ENCODE peak calls at places on chromosomes 5 and 9, in six cellular contexts. V is bronchial epithelial cell, U is WTC11, S is progenitor cell of endocrine pancreas, R is WERI-Rb-1, M is BJ. A is an unnamed sample.

GRCh38 chr5:43281840-43282658 is 31.2 kb downstream of the HMGCS1 start:
- DNase-seq in V (peak), U (no peak), S (no peak), R (no peak), M (no peak), A (peak)

GRCh38 chr5:151906246-151906645 is 18.4 kb downstream of the GLRA1 start:
- DNase-seq in V (peak), U (no peak), S (no peak), R (no peak), M (no peak), A (no peak)

GRCh38 chr5:138096363-138096762 is 12.5 kb downstream of the WNT8A start:
- DNase-seq in V (peak), U (no peak), S (no peak), R (no peak), M (no peak), A (no peak)

GRCh38 chr5:145345883-145346282 is 489.3 kb downstream of the PRELID2 start:
- DNase-seq in V (peak), U (no peak), S (no peak), R (no peak), M (no peak), A (no peak)

GRCh38 chr5:122473941-122474340 is 161.9 kb downstream of the SNCAIP start:
- DNase-seq in V (no peak), U (no peak), S (no peak), R (no peak), M (no peak), A (no peak)

GRCh38 chr5:37715361-37715760 is 124.5 kb downstream of the GDNF start:
- DNase-seq in V (no peak), U (no peak), S (no peak), R (no peak), M (no peak), A (no peak)

GRCh38 chr9:70347046-70347445 is 67.4 kb downstream of the KLF9 start:
- DNase-seq in V (no peak), U (no peak), S (no peak), R (no peak), M (no peak), A (no peak)

GRCh38 chr5:1737790-1738405 is 61.7 kb downstream of the MRPL36 start:
- DNase-seq in V (peak), U (no peak), S (peak), R (peak), M (no peak), A (peak)

GRCh38 chr5:134490255-134490924 is 35.1 kb upstream of the JADE2 start:
- DNase-seq in V (no peak), U (peak), S (no peak), R (no peak), M (no peak), A (no peak)

GRCh38 chr5:61311836-61312808 is 19.9 kb upstream of the ZSWIM6 start:
- DNase-seq in V (peak), U (no peak), S (no peak), R (no peak), M (no peak), A (peak)

GRCh38 chr9:88938181-88938580 is 53.1 kb upstream of the S1PR3 start:
- DNase-seq in V (peak), U (no peak), S (no peak), R (no peak), M (no peak), A (no peak)

GRCh38 chr5:168489059-168489458 is 2.8 kb downstream of the RARS1 start:
- DNase-seq in V (no peak), U (no peak), S (no peak), R (no peak), M (no peak), A (no peak)

GRCh38 chr5:42021119-42021518 is 96.0 kb downstream of the FBXO4 start:
- DNase-seq in V (peak), U (no peak), S (no peak), R (no peak), M (no peak), A (no peak)

GRCh38 chr5:159923008-159923407 is 6.7 kb downstream of the ADRA1B start:
- DNase-seq in V (no peak), U (no peak), S (no peak), R (no peak), M (no peak), A (no peak)

GRCh38 chr5:94113-94892 is 2.3 kb downstream of the PLEKHG4B start:
- DNase-seq in V (no peak), U (no peak), S (no peak), R (no peak), M (no peak), A (no peak)

GRCh38 chr5:93221-93980 is 1.4 kb downstream of the PLEKHG4B start:
- DNase-seq in V (no peak), U (no peak), S (no peak), R (no peak), M (no peak), A (no peak)

GRCh38 chr5:96976-97640 is 5.1 kb downstream of the PLEKHG4B start:
- DNase-seq in V (no peak), U (no peak), S (no peak), R (no peak), M (no peak), A (no peak)

GRCh38 chr5:92391-93220 is 638 bp downstream of the PLEKHG4B start:
- DNase-seq in V (no peak), U (no peak), S (no peak), R (no peak), M (no peak), A (no peak)

GRCh38 chr5:95241-95980 is 3.4 kb downstream of the PLEKHG4B start:
- DNase-seq in V (no peak), U (no peak), S (no peak), R (no peak), M (no peak), A (no peak)
- TF ChIP-seq CTCF in V (no peak), U (no peak), S (no peak), R (no peak), M (no peak), A (no peak)

GRCh38 chr5:19605846-19606407 is 382.1 kb downstream of the CDH18 start:
- DNase-seq in V (peak), U (no peak), S (no peak), R (no peak), M (no peak), A (peak)

DNA sequence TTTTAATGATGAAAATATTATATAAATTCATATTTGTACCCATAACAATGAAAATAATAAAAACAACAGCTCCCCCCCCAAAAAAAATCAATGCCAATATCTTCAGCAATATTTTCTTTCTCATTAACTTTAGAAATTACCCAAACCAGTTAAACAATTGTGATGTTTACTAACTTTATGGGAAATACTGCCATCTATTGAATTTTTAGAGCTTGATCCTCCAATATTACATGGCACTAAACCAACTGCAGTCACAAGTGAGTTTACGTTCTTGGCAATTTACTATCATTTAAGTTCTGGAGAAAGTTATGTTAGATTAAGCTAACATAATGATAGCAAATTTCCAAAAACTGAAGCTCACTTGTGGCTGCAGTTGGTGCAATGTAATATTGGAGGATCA is 379.6 kb downstream of the CDH18 start:
- DNase-seq in V (peak), U (no peak), S (no peak), R (no peak), M (no peak), A (peak)
- TF ChIP-seq CTCF in V (peak), U (no peak), S (peak), R (peak), M (no peak), A (peak)

DNA sequence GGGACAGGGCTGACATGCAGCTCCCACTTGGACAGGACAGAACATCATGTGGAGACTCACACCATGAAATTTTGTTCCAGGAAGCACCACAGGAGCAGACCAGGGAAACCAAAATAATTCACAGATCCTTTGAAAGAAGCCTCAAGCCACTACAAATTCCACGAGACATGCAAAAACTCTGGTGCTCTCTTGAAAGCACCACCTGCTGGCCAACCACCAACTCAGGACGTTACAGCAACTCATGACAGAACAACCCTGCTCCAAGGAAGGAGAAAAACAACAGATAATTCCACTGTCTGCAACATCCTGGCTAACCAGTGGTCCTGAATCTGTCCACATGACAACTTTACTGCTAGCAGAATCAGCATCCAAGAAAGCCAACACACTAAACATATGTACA is 516.0 kb downstream of the SPATA31D1 start:
- DNase-seq in V (no peak), U (no peak), S (no peak), R (no peak), M (no peak), A (no peak)
- TF ChIP-seq CTCF in V (no peak), U (no peak), S (no peak), R (no peak), M (no peak), A (no peak)

GRCh38 chr9:130074391-130075115 is 20.8 kb downstream of the GPR107 start:
- DNase-seq in V (no peak), U (no peak), S (no peak), R (no peak), M (no peak), A (no peak)
- TF ChIP-seq CTCF in V (no peak), U (no peak), S (no peak), R (no peak), M (no peak), A (no peak)

GRCh38 chr5:72847989-72848473 is 31.6 kb downstream of the TNPO1 start:
- DNase-seq in V (peak), U (peak), S (peak), R (peak), M (peak), A (peak)
- TF ChIP-seq CTCF in V (no peak), U (no peak), S (no peak), R (no peak), M (no peak), A (no peak)

GRCh38 chr5:32168460-32169033 is 5.6 kb downstream of the GOLPH3 start:
- DNase-seq in V (no peak), U (no peak), S (no peak), R (peak), M (no peak), A (no peak)

GRCh38 chr5:32173394-32174010 is 617 bp downstream of the GOLPH3 start:
- DNase-seq in V (peak), U (peak), S (peak), R (peak), M (no peak), A (peak)

GRCh38 chr5:32172908-32173393 is 1.2 kb downstream of the GOLPH3 start:
- DNase-seq in V (peak), U (no peak), S (no peak), R (no peak), M (no peak), A (no peak)

GRCh38 chr5:32170303-32171170 is 3.6 kb downstream of the GOLPH3 start:
- DNase-seq in V (peak), U (no peak), S (no peak), R (no peak), M (peak), A (peak)

GRCh38 chr5:32174011-32174866 is at the start of gene GOLPH3:
- DNase-seq in V (peak), U (peak), S (peak), R (peak), M (no peak), A (peak)
- TF ChIP-seq CTCF in V (no peak), U (no peak), S (no peak), R (peak), M (no peak), A (no peak)

A was measured in RWPE1.